ENCODE peak calls at places on chromosomes 16 and 17, in seven cellular contexts. Q, E, S, F, L, T and J are unnamed samples.
A peak's percentile ranks its signal among the peaks of the same experiment; 100 is the strongest.

GRCh38 chr17:80942360-80943345 is 49.0 kb upstream of the CHMP6 start:
- DNase-seq in L (peak; percentile 77), F (peak; percentile 97), Q (peak; percentile 66), T (peak; percentile 51), S (peak; percentile 87), E (no peak), J (no peak)

GRCh38 chr17:10183931-10184930 is 14.2 kb downstream of the GAS7 start:
- DNase-seq in L (no peak), E (no peak), S (no peak), F (no peak), Q (no peak), T (no peak), J (no peak)

GRCh38 chr16:88965411-88965810 is 11.6 kb downstream of the CBFA2T3 start:
- DNase-seq in F (no peak), E (no peak), S (no peak), T (no peak), Q (no peak), L (no peak), J (no peak)

GRCh38 chr16:84761448-84762368 is 58.1 kb upstream of the CRISPLD2 start:
- DNase-seq in S (no peak), Q (no peak), T (no peak), E (no peak), F (peak; percentile 71), L (no peak), J (no peak)

GRCh38 chr16:66315210-66315825 is 51.2 kb upstream of the CDH5 start:
- DNase-seq in F (peak; percentile 77), L (peak; percentile 25), T (peak; percentile 74), S (peak; percentile 60), E (peak; percentile 74), Q (peak; percentile 54), J (no peak)

GRCh38 chr16:87392823-87393679 is 915 bp downstream of the MAP1LC3B start:
- DNase-seq in T (peak; percentile 63), F (peak; percentile 51), E (peak; percentile 61), S (peak; percentile 57), L (no peak), Q (no peak), J (peak; percentile 48)

GRCh38 chr16:89061590-89062380 is 31.9 kb upstream of the ACSF3 start:
- DNase-seq in E (no peak), T (no peak), F (no peak), S (no peak), L (no peak), Q (no peak), J (no peak)

GRCh38 chr17:48231995-48232729 is 124.6 kb downstream of the SNX11 start:
- DNase-seq in S (no peak), E (no peak), T (no peak), L (no peak), F (no peak), Q (no peak), J (no peak)

GRCh38 chr17:65544658-65545057 is 16.8 kb downstream of the AXIN2 start:
- DNase-seq in S (no peak), T (no peak), Q (no peak), F (no peak), E (no peak), L (no peak), J (no peak)

GRCh38 chr16:82580293-82580900 is 46.4 kb upstream of the CDH13 start:
- DNase-seq in F (no peak), E (no peak), L (no peak), T (peak; percentile 49), Q (no peak), S (peak; percentile 27), J (no peak)

GRCh38 chr16:57899771-57900661 is 70.9 kb downstream of the CNGB1 start:
- DNase-seq in F (peak; percentile 76), S (peak; percentile 72), L (peak; percentile 26), T (peak; percentile 76), E (peak; percentile 84), Q (peak; percentile 59), J (peak; percentile 48)

GRCh38 chr17:8695241-8695640 is 49.4 kb downstream of the CCDC42 start:
- DNase-seq in E (no peak), T (no peak), S (no peak), F (no peak), L (no peak), Q (no peak), J (no peak)

GRCh38 chr17:69723741-69724140 is 309.2 kb downstream of the MAP2K6 start:
- DNase-seq in E (no peak), Q (no peak), T (peak; percentile 42), F (peak; percentile 17), L (no peak), S (no peak), J (no peak)
- TF ChIP-seq CTCF in E (no peak), Q (peak; percentile 47), T (peak; percentile 53), F (peak; percentile 30), L (no peak), S (no peak), J (no peak)

GRCh38 chr17:17384961-17385360 is 81.8 kb downstream of the NT5M start:
- DNase-seq in T (no peak), L (no peak), E (no peak), Q (no peak), F (no peak), S (no peak), J (no peak)
- TF ChIP-seq CTCF in T (no peak), L (no peak), E (no peak), Q (no peak), F (no peak), S (no peak), J (no peak)

DNA sequence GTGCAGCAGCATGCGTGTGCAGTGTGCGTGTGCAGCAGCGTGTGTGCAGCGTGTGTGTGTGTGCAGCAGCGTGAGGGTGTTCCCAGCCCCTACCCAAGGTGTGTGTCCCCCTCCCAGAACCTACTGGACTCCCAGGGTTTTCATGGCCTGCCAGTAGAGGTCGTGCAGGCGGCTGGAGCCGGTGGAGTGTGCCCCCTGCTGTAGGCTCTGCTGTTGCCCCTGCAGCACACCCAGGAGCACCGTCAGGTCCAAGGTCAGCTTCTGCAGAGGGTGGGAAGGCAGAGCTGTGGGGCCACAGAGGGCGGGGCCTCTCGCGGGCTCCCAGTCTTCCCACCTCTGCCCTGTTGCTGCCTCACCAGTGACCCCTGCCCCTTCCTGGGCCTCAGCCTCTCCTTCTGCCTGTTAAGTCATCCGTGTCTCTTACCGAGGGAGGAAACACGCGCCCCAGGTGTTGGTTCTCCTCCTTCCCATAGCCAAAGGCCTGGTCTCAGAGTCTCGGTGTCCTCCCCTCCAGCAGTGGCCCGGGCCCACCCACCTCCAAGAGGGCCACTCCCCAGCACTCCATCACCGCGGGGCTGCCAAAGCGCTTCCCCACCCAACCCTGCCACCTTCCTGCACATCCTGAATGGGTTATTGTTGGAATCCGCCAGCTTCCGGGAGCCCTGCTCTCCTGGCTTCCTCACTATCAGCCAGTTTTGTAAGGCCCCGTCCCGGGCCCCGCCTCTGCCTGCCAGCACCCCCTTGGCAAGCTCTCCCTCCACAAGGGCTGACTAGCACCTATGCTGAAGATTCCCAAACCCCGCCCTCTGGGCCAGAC is 14.8 kb downstream of the MYBBP1A start:
- DNase-seq in E (no peak), L (no peak), S (no peak), Q (no peak), T (no peak), F (no peak), J (no peak)
- TF ChIP-seq CTCF in E (no peak), L (no peak), S (no peak), Q (peak; percentile 36), T (peak; percentile 16), F (peak; percentile 7), J (no peak)

DNA sequence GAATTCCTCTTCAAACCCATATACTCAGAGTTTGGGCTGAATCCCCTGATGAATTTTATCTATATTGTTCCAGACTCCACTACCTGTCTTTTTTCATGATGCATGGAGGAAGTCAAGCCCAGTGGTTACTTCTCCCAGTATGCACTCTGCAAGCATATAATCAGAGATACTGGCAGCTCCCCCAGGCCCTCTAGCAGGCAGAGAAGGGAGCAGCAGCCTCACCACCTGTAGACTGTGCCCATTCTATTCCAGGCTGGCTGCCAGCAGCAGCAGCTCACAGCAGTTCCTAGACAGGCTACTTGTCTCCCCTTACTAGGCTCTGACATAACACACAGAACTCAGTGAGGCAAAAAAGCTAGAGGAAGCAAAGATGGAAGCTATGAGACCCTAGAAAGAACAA is 3.4 kb downstream of the MKS1 start:
- DNase-seq in Q (no peak), F (no peak), L (no peak), T (peak; percentile 10), E (no peak), S (no peak), J (no peak)
- TF ChIP-seq CTCF in Q (peak; percentile 8), F (no peak), L (no peak), T (no peak), E (no peak), S (no peak), J (no peak)

GRCh38 chr16:17211797-17212196 is 259.0 kb downstream of the XYLT1 start:
- DNase-seq in E (peak; percentile 18), F (no peak), L (no peak), Q (no peak), S (no peak), T (no peak), J (no peak)
- TF ChIP-seq CTCF in E (peak; percentile 46), F (peak; percentile 3), L (no peak), Q (peak; percentile 27), S (no peak), T (no peak), J (no peak)